ENCODE peak calls at places on chromosomes 3 and 15, in ten cellular contexts. N is H9; L is ovary; T is psoas muscle; G is PC-9; U is breast epithelium; H is heart right ventricle; W is CD4-positive, alpha-beta T cell; B is kidney; J is Panc1. C is an unnamed sample.

GRCh38 chr3:177772908-177773557 is 575.8 kb upstream of the TBL1XR1 start:
- DNase-seq in N (no peak), W (no peak), H (peak; percentile 22), J (no peak), L (no peak), T (no peak), B (no peak), U (no peak), G (no peak), C (no peak)

GRCh38 chr15:83210619-83211018 is 3.0 kb upstream of the HDGFL3 start:
- DNase-seq in G (peak; percentile 55), N (no peak), U (peak; percentile 56), H (no peak), L (no peak), T (no peak), B (no peak), W (no peak), J (no peak), C (no peak)

GRCh38 chr15:90588427-90588826 is 58.7 kb downstream of the CRTC3 start:
- DNase-seq in H (no peak), N (no peak), U (no peak), L (no peak), T (no peak), J (no peak), B (no peak), W (no peak), G (no peak), C (no peak)

GRCh38 chr3:11001020-11001657 is 8.6 kb downstream of the SLC6A1 start:
- DNase-seq in J (no peak), U (no peak), T (no peak), H (no peak), G (no peak), B (no peak), W (no peak), L (no peak), N (no peak), C (no peak)

GRCh38 chr3:13025090-13025489 is 48.1 kb downstream of the IQSEC1 start:
- DNase-seq in B (peak; percentile 68), J (peak; percentile 7), L (no peak), U (no peak), N (no peak), W (no peak), G (peak; percentile 74), H (no peak), T (peak; percentile 72), C (peak; percentile 70)

GRCh38 chr3:46970391-46971091 is 6.0 kb downstream of the CCDC12 start:
- DNase-seq in W (no peak), G (no peak), H (peak; percentile 56), B (peak; percentile 59), L (no peak), U (no peak), N (no peak), J (no peak), T (peak; percentile 74), C (no peak)

GRCh38 chr3:12180218-12180617 is 21.5 kb upstream of the TIMP4 start:
- DNase-seq in J (no peak), G (peak; percentile 74), H (peak; percentile 44), U (peak; percentile 67), T (peak; percentile 73), B (peak; percentile 83), N (no peak), W (no peak), L (no peak), C (no peak)

GRCh38 chr15:65970937-65971740 is 101.8 kb downstream of the RAB11A start:
- DNase-seq in N (no peak), B (no peak), G (no peak), U (no peak), L (no peak), T (no peak), H (no peak), J (no peak), W (no peak), C (no peak)

GRCh38 chr3:126659915-126660886 is 5.3 kb upstream of the TXNRD3 start:
- DNase-seq in U (no peak), H (no peak), W (no peak), G (no peak), J (no peak), T (no peak), B (no peak), N (peak; percentile 63), L (no peak), C (no peak)

DNA sequence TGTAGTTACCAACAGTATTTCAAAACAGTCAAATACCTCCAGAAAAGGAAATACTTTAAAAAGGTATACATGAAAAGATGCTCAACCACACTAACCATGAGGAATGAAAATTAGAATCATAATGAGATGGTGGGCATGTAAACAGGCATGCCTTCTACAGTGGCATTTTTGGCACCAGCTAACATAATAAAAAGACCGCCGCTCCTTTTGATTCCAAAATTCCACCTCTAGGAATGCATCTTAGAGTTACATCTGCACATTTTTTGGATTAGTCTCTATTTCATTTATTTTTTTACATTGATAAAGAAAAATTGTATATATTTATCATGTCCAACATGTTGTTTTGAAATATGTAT is 37.0 kb upstream of the SPTBN5 start:
- DNase-seq in W (no peak), B (no peak), U (no peak), J (no peak), L (no peak), H (no peak), N (no peak), G (no peak), T (no peak), C (no peak)
- H3K27ac ChIP-seq in W (no peak overlapping the region), B (peak overlapping the region; percentile 28), U (peak overlapping the region; percentile 87), J (peak overlapping the region; percentile 94), L (no peak overlapping the region), H (peak overlapping the region; percentile 82), N (no peak overlapping the region), G (peak overlapping the region; percentile 42), T (peak overlapping the region; percentile 61), C (no peak overlapping the region)

GRCh38 chr3:49412632-49413337 is 562 bp downstream of the TCTA start:
- DNase-seq in G (no peak), T (peak; percentile 44), L (no peak), U (no peak), H (no peak), N (no peak), B (no peak), J (no peak), W (no peak), C (no peak)

GRCh38 chr3:49416867-49417266 is 4.6 kb downstream of the TCTA start:
- DNase-seq in U (no peak), B (no peak), L (no peak), H (no peak), T (peak; percentile 10), W (no peak), J (no peak), G (no peak), N (no peak), C (no peak)

GRCh38 chr3:49413338-49413734 is 1.1 kb downstream of the TCTA start:
- DNase-seq in L (no peak), B (no peak), T (peak; percentile 46), J (no peak), N (no peak), G (no peak), W (no peak), H (no peak), U (no peak), C (no peak)

GRCh38 chr3:49415931-49416601 is 3.8 kb downstream of the TCTA start:
- DNase-seq in U (no peak), T (peak; percentile 46), H (no peak), L (no peak), N (no peak), B (peak; percentile 21), G (no peak), W (peak; percentile 18), J (no peak), C (no peak)

DNA sequence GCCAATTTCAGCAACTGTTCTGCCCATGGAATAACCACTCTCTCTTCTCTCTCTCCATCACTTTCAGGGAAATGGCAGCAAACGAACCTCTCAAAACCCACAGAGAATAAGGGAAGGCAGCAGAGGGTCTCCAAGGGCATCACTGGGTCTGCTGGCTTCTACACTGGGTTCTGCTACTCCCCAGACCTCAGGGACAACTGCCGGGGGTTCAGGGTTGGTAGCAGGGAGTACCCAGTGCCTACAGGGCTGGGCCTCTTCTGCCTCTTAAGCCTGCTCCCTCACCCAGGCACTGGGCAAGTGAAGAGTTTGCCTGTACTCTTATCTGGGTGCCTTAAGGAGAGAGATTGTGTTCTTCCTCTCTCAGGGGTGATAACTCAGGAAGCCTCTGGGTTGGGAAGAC is 2.5 kb downstream of the TCTA start:
- DNase-seq in L (no peak), G (no peak), J (no peak), T (peak; percentile 17), B (no peak), W (no peak), H (no peak), N (no peak), U (no peak), C (no peak)
- H3K27ac ChIP-seq in L (no peak overlapping the region), G (no peak overlapping the region), J (no peak overlapping the region), T (peak overlapping the region; percentile 2), B (no peak overlapping the region), W (peak overlapping the region; percentile 4), H (peak overlapping the region; percentile 28), N (no peak overlapping the region), U (peak overlapping the region; percentile 5), C (no peak overlapping the region)

GRCh38 chr3:121505256-121505655 is 40.5 kb downstream of the POLQ start:
- DNase-seq in N (no peak), L (no peak), H (no peak), T (no peak), G (no peak), B (no peak), U (no peak), W (no peak), J (no peak), C (no peak)
- H3K27ac ChIP-seq in N (no peak overlapping the region), L (no peak overlapping the region), H (no peak overlapping the region), T (no peak overlapping the region), G (no peak overlapping the region), B (no peak overlapping the region), U (no peak overlapping the region), W (no peak overlapping the region), J (no peak overlapping the region), C (no peak overlapping the region)

GRCh38 chr15:86919581-86919980 is 839.9 kb downstream of the AGBL1 start:
- DNase-seq in G (no peak), H (no peak), N (no peak), B (no peak), W (no peak), J (no peak), T (no peak), L (no peak), U (no peak), C (no peak)
- H3K27ac ChIP-seq in G (no peak overlapping the region), H (no peak overlapping the region), N (no peak overlapping the region), B (no peak overlapping the region), W (no peak overlapping the region), J (no peak overlapping the region), T (no peak overlapping the region), L (no peak overlapping the region), U (no peak overlapping the region), C (no peak overlapping the region)

GRCh38 chr3:107803170-107803569 is 280.4 kb downstream of the BBX start:
- DNase-seq in H (no peak), L (no peak), T (no peak), J (no peak), B (no peak), W (no peak), N (no peak), G (no peak), U (no peak), C (no peak)
- H3K27ac ChIP-seq in H (no peak overlapping the region), L (no peak overlapping the region), T (no peak overlapping the region), J (no peak overlapping the region), B (no peak overlapping the region), W (no peak overlapping the region), N (no peak overlapping the region), G (no peak overlapping the region), U (no peak overlapping the region), C (no peak overlapping the region)

DNA sequence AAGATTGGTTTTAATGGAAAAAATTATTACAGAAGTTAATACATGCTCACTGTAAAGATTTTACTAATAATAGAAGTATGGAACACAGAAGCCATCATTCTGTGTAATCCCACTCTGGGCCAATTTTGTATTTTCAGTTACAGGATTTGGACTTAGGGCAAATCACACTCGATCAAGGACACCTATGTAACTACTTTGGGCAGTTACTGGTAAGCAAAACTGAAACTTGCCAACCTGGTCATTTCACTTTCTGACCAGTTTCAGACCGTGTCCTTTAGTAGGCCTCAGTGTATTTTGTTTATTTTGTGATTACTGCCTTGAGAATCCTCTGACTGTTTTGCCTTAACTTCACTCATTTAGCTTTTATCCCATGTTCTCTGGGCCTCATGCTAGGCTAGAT is 10.6 kb upstream of the SCAANT1 start:
- DNase-seq in L (no peak), G (no peak), J (no peak), N (no peak), B (no peak), W (no peak), U (no peak), T (no peak), H (no peak), C (no peak)
- H3K27ac ChIP-seq in L (no peak overlapping the region), G (no peak overlapping the region), J (no peak overlapping the region), N (no peak overlapping the region), B (no peak overlapping the region), W (no peak overlapping the region), U (no peak overlapping the region), T (no peak overlapping the region), H (no peak overlapping the region), C (no peak overlapping the region)